ENCODE peak calls at places on chromosomes 2 and 18, in five cellular contexts. J is endothelial cell of umbilical vein, A is A549, O is K562, U is HepG2. K is an unnamed sample.

GRCh38 chr18:55510809-55511208 is 77.2 kb downstream of the TCF4 start:
- DNase-seq in J (peak; percentile 100), A (no peak), O (no peak), U (no peak), K (no peak)

GRCh38 chr18:47619771-47620170 is 310.7 kb downstream of the SMAD2 start:
- DNase-seq in J (no peak), A (no peak), O (no peak), U (no peak), K (no peak)

GRCh38 chr18:59779979-59780378 is 82.8 kb upstream of the CCBE1 start:
- DNase-seq in J (peak; percentile 2), A (no peak), O (no peak), U (no peak), K (no peak)

GRCh38 chr2:66463206-66463605 is 28.3 kb downstream of the MEIS1 start:
- DNase-seq in J (no peak), A (no peak), O (no peak), U (no peak), K (no peak)

GRCh38 chr2:175234153-175234552 is 52.6 kb upstream of the ATP5MC3 start:
- DNase-seq in J (no peak), A (no peak), O (no peak), U (no peak), K (peak; percentile 76)

GRCh38 chr2:29699045-29699444 is 222.3 kb downstream of the ALK start:
- DNase-seq in J (no peak), A (no peak), O (no peak), U (no peak), K (no peak)

GRCh38 chr2:157260403-157261198 is 3.1 kb downstream of the GALNT5 start:
- DNase-seq in J (no peak), A (no peak), O (no peak), U (no peak), K (no peak)

GRCh38 chr2:150811259-150811912 is 323.9 kb upstream of the RND3 start:
- DNase-seq in J (no peak), A (no peak), O (no peak), U (no peak), K (no peak)

GRCh38 chr2:68774569-68775271 is 40.1 kb downstream of the ARHGAP25 start:
- DNase-seq in J (peak; percentile 77), A (no peak), O (peak; percentile 85), U (no peak), K (peak; percentile 97)

GRCh38 chr2:96143231-96143847 is 1.9 kb downstream of the DUSP2 start:
- DNase-seq in J (no peak), A (no peak), O (no peak), U (no peak), K (no peak)

GRCh38 chr18:55346961-55347740 is 240.8 kb downstream of the TCF4 start:
- DNase-seq in J (no peak), A (no peak), O (no peak), U (no peak), K (no peak)

GRCh38 chr2:110820128-110820527 is 87.8 kb downstream of the ACOXL start:
- DNase-seq in J (no peak), A (no peak), O (no peak), U (no peak), K (peak; percentile 55)
- TF ChIP-seq MYC in J (no peak), A (no peak), O (no peak), U (no peak), K (no peak)

GRCh38 chr2:8684885-8685696 is 3.2 kb downstream of the ID2 start:
- DNase-seq in J (no peak), A (peak; percentile 63), O (peak; percentile 45), U (peak; percentile 59), K (peak; percentile 50)
- TF ChIP-seq MAX in J (peak; percentile 74), A (peak; percentile 99), O (peak; percentile 92), U (peak; percentile 97), K (no peak)

GRCh38 chr18:9710037-9710436 is 1.9 kb downstream of the RAB31 start:
- DNase-seq in J (no peak), A (no peak), O (no peak), U (no peak), K (no peak)

GRCh38 chr18:9708882-9709877 is 1.1 kb downstream of the RAB31 start:
- DNase-seq in J (peak; percentile 24), A (no peak), O (peak; percentile 48), U (no peak), K (peak; percentile 60)

GRCh38 chr18:9712130-9712577 is 4.1 kb downstream of the RAB31 start:
- DNase-seq in J (no peak), A (no peak), O (no peak), U (no peak), K (no peak)

GRCh38 chr18:9712606-9713005 is 4.5 kb downstream of the RAB31 start:
- DNase-seq in J (no peak), A (no peak), O (no peak), U (no peak), K (no peak)

GRCh38 chr18:9711361-9712129 is 3.4 kb downstream of the RAB31 start:
- DNase-seq in J (no peak), A (no peak), O (no peak), U (no peak), K (peak; percentile 78)
- H3K4me3 ChIP-seq in J (no peak overlapping the region), A (no peak overlapping the region), O (no peak overlapping the region), U (no peak overlapping the region), K (no peak overlapping the region)

GRCh38 chr2:210955591-210955990 is 399.2 kb downstream of the CPS1 start:
- DNase-seq in J (peak; percentile 72), A (peak; percentile 1), O (no peak), U (peak; percentile 63), K (no peak)
- TF ChIP-seq MYC in J (no peak), A (no peak), O (no peak), U (no peak), K (no peak)

DNA sequence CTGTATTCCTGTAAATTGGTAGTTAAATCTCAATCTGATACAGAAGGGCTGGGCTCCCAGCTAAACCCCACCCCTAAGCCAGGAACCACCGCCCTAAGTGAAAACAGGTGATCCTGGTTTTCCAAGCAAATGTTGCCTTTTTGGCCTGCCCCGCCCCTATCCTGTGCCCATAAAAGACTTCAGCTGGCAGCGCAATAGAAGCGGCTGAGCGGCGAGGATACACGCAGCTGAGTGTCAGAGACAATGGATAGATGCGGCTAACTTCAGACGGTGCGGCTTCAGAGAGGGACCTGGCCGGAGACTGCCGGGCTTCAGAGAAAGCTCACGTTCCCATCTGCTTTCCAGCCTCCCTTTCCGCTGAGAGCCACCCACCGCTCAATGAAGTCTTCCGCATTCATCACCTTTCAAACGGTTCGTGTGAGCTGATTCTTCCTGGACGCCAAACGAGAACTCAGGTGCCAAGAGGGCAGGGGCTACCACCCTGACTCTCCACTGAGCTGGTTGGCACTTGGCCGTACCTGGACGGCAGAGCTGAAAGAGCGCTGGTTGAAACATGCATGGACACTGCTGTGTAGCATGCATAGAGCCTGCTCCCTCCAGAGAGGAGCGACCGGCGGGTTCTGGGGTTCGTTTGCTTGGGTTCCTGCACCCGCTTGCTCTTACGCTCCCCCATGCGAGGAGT is 49.5 kb upstream of the POLE4 start:
- DNase-seq in J (no peak), A (no peak), O (no peak), U (peak; percentile 24), K (no peak)
- TF ChIP-seq MAX in J (no peak), A (no peak), O (no peak), U (no peak), K (no peak)

GRCh38 chr2:171712051-171712450 is 24.8 kb downstream of the DYNC1I2 start:
- DNase-seq in J (peak; percentile 91), A (no peak), O (no peak), U (no peak), K (peak; percentile 73)
- H3K4me3 ChIP-seq in J (peak overlapping the region; percentile 43), A (no peak overlapping the region), O (no peak overlapping the region), U (no peak overlapping the region), K (no peak overlapping the region)

GRCh38 chr2:20434588-20435294 is 12.1 kb upstream of the RHOB start:
- DNase-seq in J (no peak), A (no peak), O (no peak), U (no peak), K (no peak)
- TF ChIP-seq MYC in J (no peak), A (no peak), O (no peak), U (no peak), K (no peak)

GRCh38 chr2:185393091-185393490 is 345.5 kb upstream of the FSIP2 start:
- DNase-seq in J (no peak), A (no peak), O (no peak), U (no peak), K (no peak)
- TF ChIP-seq MAX in J (no peak), A (no peak), O (no peak), U (no peak), K (no peak)